ENCODE peak calls at places on chromosomes 2 and 18, in four cellular contexts. P is fibroblast of lung, C is upper lobe of right lung, H is spleen. I is an unnamed sample.
A peak's percentile ranks its signal among the peaks of the same experiment; 100 is the strongest.

GRCh38 chr2:215900203-215900611 is 113.1 kb downstream of the MREG start:
- DNase-seq in H (no peak), C (peak; percentile 72), P (peak; percentile 33), I (peak; percentile 95)

GRCh38 chr18:79136742-79137141 is 67.5 kb downstream of the ATP9B start:
- DNase-seq in H (no peak), P (no peak), C (no peak), I (no peak)

GRCh38 chr2:206064077-206064476 is 21.9 kb downstream of the INO80D start:
- DNase-seq in H (no peak), C (no peak), P (no peak), I (no peak)

GRCh38 chr18:6891788-6892187 is 162.3 kb downstream of the ARHGAP28 start:
- DNase-seq in P (no peak), H (no peak), C (no peak), I (no peak)

GRCh38 chr2:236657215-236657614 is 87.6 kb downstream of the ACKR3 start:
- DNase-seq in C (no peak), P (no peak), H (no peak), I (no peak)

GRCh38 chr18:51273435-51273834 is 76.0 kb upstream of the MEX3C start:
- DNase-seq in C (no peak), P (no peak), H (no peak), I (no peak)

GRCh38 chr2:239252433-239253200 is 148.2 kb downstream of the HDAC4 start:
- DNase-seq in C (no peak), P (no peak), H (peak; percentile 89), I (peak; percentile 68)

GRCh38 chr2:201517094-201517493 is 65.6 kb downstream of the STRADB start:
- DNase-seq in C (no peak), P (peak; percentile 77), H (no peak), I (no peak)

GRCh38 chr2:198890490-198890889 is 567.2 kb downstream of the SATB2 start:
- DNase-seq in H (no peak), C (no peak), P (no peak), I (no peak)

GRCh38 chr2:101732773-101733256 is 35.3 kb downstream of the MAP4K4 start:
- DNase-seq in C (no peak), P (no peak), H (no peak), I (no peak)

GRCh38 chr2:149826471-149827125 is 239.0 kb upstream of the MMADHC start:
- DNase-seq in P (peak; percentile 60), H (no peak), C (no peak), I (no peak)

GRCh38 chr2:149832256-149832655 is 244.7 kb upstream of the MMADHC start:
- DNase-seq in P (peak; percentile 69), C (no peak), H (no peak), I (no peak)

GRCh38 chr2:149827585-149828156 is 240.1 kb upstream of the MMADHC start:
- DNase-seq in H (no peak), P (peak; percentile 14), C (no peak), I (no peak)

GRCh38 chr2:149825473-149825872 is 237.9 kb upstream of the MMADHC start:
- DNase-seq in C (no peak), H (no peak), P (no peak), I (no peak)

GRCh38 chr2:149828506-149829210 is 241.1 kb upstream of the MMADHC start:
- DNase-seq in C (no peak), H (no peak), P (no peak), I (no peak)
- TF ChIP-seq CTCF in C (no peak), H (no peak), P (no peak), I (no peak)

GRCh38 chr2:200443376-200443775 is 66.5 kb downstream of the KCTD18 start:
- DNase-seq in H (no peak), P (no peak), C (no peak), I (no peak)
- H3K27ac ChIP-seq in H (no peak overlapping the region), P (no peak overlapping the region), C (no peak overlapping the region), I (no peak overlapping the region)

DNA sequence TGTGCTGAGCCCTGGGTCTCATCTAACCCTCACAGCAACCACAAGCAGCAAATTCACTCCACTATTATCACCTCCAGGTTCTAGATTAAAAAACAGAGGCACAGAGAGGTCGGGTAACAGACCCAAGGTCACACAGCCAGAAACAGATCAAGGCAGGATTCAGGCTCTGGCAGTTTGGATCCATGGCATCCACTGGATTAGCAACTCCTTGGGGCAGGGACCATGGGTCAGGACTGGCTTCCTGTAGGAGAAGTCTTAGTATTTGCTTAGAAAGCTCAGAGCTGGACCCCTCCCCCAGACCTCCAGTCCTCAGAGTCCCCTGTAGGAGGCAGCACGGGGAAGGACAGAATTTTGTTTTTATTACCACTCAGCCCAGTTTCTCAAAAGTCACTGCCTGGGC is 34.4 kb downstream of the ZFP36L2 start:
- DNase-seq in H (no peak), P (no peak), C (no peak), I (no peak)
- H3K4me1 ChIP-seq in H (peaks cover 86% of the 10 kb centered on the region), P (no peaks in the 10 kb centered on the region), C (peaks cover 24% of the 10 kb centered on the region), I (no peaks in the 10 kb centered on the region)

GRCh38 chr2:149611100-149611820 is 23.7 kb upstream of the MMADHC start:
- DNase-seq in P (no peak), C (no peak), H (no peak), I (no peak)
- TF ChIP-seq CTCF in P (peak; percentile 44), C (no peak), H (no peak), I (no peak)

GRCh38 chr2:217903142-217903858 is 99.5 kb downstream of the TNS1 start:
- DNase-seq in H (no peak), C (no peak), P (no peak), I (no peak)

GRCh38 chr2:217902281-217903141 is 100.3 kb downstream of the TNS1 start:
- DNase-seq in P (peak; percentile 82), H (peak; percentile 88), C (peak; percentile 87), I (peak; percentile 98)

GRCh38 chr2:217905395-217905794 is 97.4 kb downstream of the TNS1 start:
- DNase-seq in P (no peak), C (no peak), H (no peak), I (no peak)

GRCh38 chr2:217904614-217904965 is 98.2 kb downstream of the TNS1 start:
- DNase-seq in C (no peak), P (no peak), H (no peak), I (no peak)

DNA sequence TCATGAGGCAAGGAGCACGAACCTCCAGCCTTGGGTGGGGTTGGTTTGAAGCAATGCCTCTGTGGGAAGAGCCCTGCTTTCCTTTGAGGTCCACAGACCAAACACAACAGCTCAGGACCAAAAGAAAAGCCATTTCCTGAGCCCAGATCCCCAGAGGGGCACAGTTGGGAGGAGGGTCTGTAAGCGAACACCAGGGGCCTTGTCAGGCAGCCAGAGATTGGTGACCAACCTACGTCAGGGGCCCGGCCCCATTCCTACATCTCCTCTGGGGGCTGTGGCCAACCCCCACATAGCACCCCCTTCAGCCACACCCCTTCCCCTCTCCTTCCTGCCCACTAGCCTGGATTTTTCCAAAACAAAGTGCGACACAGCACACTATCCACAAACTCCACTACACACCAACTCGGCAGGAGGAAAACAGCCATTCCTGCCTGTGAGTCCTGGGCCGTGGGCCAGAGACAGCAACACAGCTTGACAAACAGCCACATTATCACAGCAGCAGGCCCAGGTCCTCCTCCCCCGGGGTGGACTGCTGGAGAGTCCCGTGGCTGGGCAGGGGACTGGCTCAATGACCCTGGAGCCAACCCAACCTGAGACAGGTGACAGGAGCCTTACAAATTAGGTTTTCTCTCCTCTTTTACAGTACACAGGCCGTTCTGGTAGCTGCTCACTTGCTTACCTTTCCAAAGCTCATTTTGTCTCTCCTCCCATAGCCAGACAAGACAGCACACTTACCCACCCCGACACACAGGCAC is 98.8 kb downstream of the TNS1 start:
- DNase-seq in H (no peak), C (peak; percentile 79), P (peak; percentile 77), I (peak; percentile 92)
- H3K27ac ChIP-seq in H (peak overlapping the region; percentile 84), C (peak overlapping the region; percentile 90), P (peak overlapping the region; percentile 75), I (peak overlapping the region; percentile 90)